ENCODE peak calls at places on chromosomes 6 and 20, in six cellular contexts. One of them, this sample, is unnamed. For H3K4me1, the result is how much of the 10 kb centered on the place peaks cover.

GRCh38 chr6:131555992-131556391 is 17.0 kb upstream of the ARG1 start:
- DNase-seq in GM12878: no peak
- DNase-seq in HepG2: no peak
- DNase-seq in K562: no peak
- DNase-seq in Panc1: no peak
- DNase-seq in H1: no peak
- DNase-seq in this sample: no peak

GRCh38 chr6:27505209-27506027 is 32.5 kb upstream of the ZNF184 start:
- DNase-seq in HepG2: peak
- DNase-seq in K562: peak
- DNase-seq in GM12878: peak
- DNase-seq in Panc1: peak
- DNase-seq in H1: peak
- DNase-seq in this sample: no peak

GRCh38 chr20:6492396-6493055 is 275.0 kb upstream of the BMP2 start:
- DNase-seq in H1: no peak
- DNase-seq in Panc1: no peak
- DNase-seq in GM12878: no peak
- DNase-seq in HepG2: no peak
- DNase-seq in K562: no peak
- DNase-seq in this sample: no peak

GRCh38 chr6:157891544-157892362 is 68.7 kb downstream of the SNX9 start:
- DNase-seq in HepG2: no peak
- DNase-seq in K562: no peak
- DNase-seq in Panc1: no peak
- DNase-seq in H1: no peak
- DNase-seq in GM12878: no peak
- DNase-seq in this sample: no peak

GRCh38 chr20:43189614-43190331 is at the start of gene PTPRT:
- DNase-seq in HepG2: no peak
- DNase-seq in GM12878: no peak
- DNase-seq in Panc1: no peak
- DNase-seq in H1: peak
- DNase-seq in K562: no peak
- DNase-seq in this sample: peak

GRCh38 chr6:106512048-106512957 is 117.0 kb downstream of the RTN4IP1 start:
- DNase-seq in GM12878: no peak
- DNase-seq in HepG2: peak
- DNase-seq in H1: peak
- DNase-seq in Panc1: no peak
- DNase-seq in K562: no peak
- DNase-seq in this sample: peak

GRCh38 chr20:60813066-60813465 is 439.0 kb upstream of the CDH4 start:
- DNase-seq in H1: no peak
- DNase-seq in GM12878: no peak
- DNase-seq in K562: no peak
- DNase-seq in Panc1: no peak
- DNase-seq in HepG2: no peak
- DNase-seq in this sample: no peak

GRCh38 chr20:24878657-24879056 is 70.4 kb upstream of the CST7 start:
- DNase-seq in H1: no peak
- DNase-seq in Panc1: no peak
- DNase-seq in GM12878: no peak
- DNase-seq in K562: no peak
- DNase-seq in HepG2: no peak
- DNase-seq in this sample: no peak

GRCh38 chr6:21767891-21768659 is 174.5 kb downstream of the SOX4 start:
- DNase-seq in GM12878: no peak
- DNase-seq in H1: no peak
- DNase-seq in Panc1: no peak
- DNase-seq in K562: no peak
- DNase-seq in HepG2: no peak
- DNase-seq in this sample: no peak

GRCh38 chr20:46202758-46203509 is 84.8 kb downstream of the CD40 start:
- DNase-seq in HepG2: no peak
- DNase-seq in K562: no peak
- DNase-seq in Panc1: no peak
- DNase-seq in GM12878: no peak
- DNase-seq in H1: no peak
- DNase-seq in this sample: peak

GRCh38 chr6:2687456-2687855 is 63.3 kb downstream of the MYLK4 start:
- DNase-seq in K562: no peak
- DNase-seq in Panc1: no peak
- DNase-seq in HepG2: no peak
- DNase-seq in H1: no peak
- DNase-seq in GM12878: no peak
- DNase-seq in this sample: no peak

GRCh38 chr6:144619983-144620382 is 334.8 kb downstream of the UTRN start:
- DNase-seq in GM12878: no peak
- DNase-seq in K562: no peak
- DNase-seq in Panc1: no peak
- DNase-seq in HepG2: no peak
- DNase-seq in H1: no peak
- DNase-seq in this sample: no peak

GRCh38 chr20:34068001-34068400 is 44.0 kb downstream of the EIF2S2 start:
- DNase-seq in K562: no peak
- DNase-seq in H1: no peak
- DNase-seq in HepG2: no peak
- DNase-seq in Panc1: no peak
- DNase-seq in GM12878: no peak
- DNase-seq in this sample: no peak

GRCh38 chr20:34072076-34072475 is 40.0 kb downstream of the EIF2S2 start:
- DNase-seq in HepG2: no peak
- DNase-seq in H1: no peak
- DNase-seq in K562: no peak
- DNase-seq in GM12878: no peak
- DNase-seq in Panc1: no peak
- DNase-seq in this sample: no peak

GRCh38 chr20:34066476-34067090 is 45.5 kb downstream of the EIF2S2 start:
- DNase-seq in HepG2: no peak
- DNase-seq in H1: no peak
- DNase-seq in Panc1: no peak
- DNase-seq in GM12878: no peak
- DNase-seq in K562: no peak
- DNase-seq in this sample: no peak

GRCh38 chr20:34070079-34070439 is 42.0 kb downstream of the EIF2S2 start:
- DNase-seq in Panc1: no peak
- DNase-seq in K562: no peak
- DNase-seq in H1: no peak
- DNase-seq in GM12878: no peak
- DNase-seq in HepG2: no peak
- DNase-seq in this sample: no peak

DNA sequence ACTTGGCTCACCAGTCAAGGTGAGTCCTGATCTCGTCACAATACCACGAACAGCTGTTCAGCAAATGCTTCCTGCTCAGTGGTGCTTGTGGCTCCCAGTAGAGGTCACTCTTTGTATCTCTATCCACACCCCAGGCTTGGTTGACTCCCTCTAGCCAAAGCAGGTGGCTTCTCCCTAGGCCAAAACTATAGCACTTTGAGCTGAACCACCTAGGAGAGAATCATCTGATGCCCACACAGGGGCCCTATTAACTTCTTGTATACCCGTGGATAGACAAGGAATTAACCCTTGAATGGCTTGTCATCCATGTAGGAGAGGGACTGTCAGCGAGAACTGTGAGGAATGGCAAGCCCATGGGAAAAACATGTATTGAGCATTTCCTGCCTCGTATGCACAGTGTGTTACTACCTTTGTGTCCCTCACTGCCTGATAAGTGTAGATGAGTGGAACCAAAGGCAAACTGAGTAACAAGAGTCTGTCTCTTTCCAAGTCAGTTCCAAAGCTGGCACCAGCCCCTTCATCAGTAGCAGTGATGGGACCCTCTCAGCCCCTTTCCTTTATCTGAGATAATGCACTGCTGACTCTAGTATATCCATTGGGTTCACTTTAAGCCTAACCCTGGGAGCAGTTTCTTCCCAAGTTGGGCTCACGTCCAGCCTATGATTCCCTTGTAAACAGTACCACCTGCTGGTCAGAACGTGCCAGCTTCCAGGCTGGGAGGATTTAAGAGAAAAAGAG is 42.5 kb downstream of the EIF2S2 start:
- DNase-seq in H1: peak
- DNase-seq in HepG2: peak
- DNase-seq in GM12878: peak
- DNase-seq in K562: peak
- DNase-seq in Panc1: peak
- DNase-seq in this sample: peak
- H3K4me1 ChIP-seq in H1: under half
- H3K4me1 ChIP-seq in HepG2: under half
- H3K4me1 ChIP-seq in GM12878: under half
- H3K4me1 ChIP-seq in K562: under half
- H3K4me1 ChIP-seq in Panc1: under half
- H3K4me1 ChIP-seq in this sample: under half

GRCh38 chr6:141989706-141989959 is 143.1 kb upstream of the GJE1 start:
- DNase-seq in Panc1: no peak
- DNase-seq in GM12878: no peak
- DNase-seq in H1: no peak
- DNase-seq in K562: no peak
- DNase-seq in HepG2: no peak
- DNase-seq in this sample: no peak

GRCh38 chr6:141986457-141986856 is 146.3 kb upstream of the GJE1 start:
- DNase-seq in HepG2: no peak
- DNase-seq in K562: no peak
- DNase-seq in GM12878: no peak
- DNase-seq in Panc1: no peak
- DNase-seq in H1: no peak
- DNase-seq in this sample: no peak

GRCh38 chr6:141990840-141991239 is 141.9 kb upstream of the GJE1 start:
- DNase-seq in GM12878: no peak
- DNase-seq in Panc1: no peak
- DNase-seq in HepG2: no peak
- DNase-seq in H1: no peak
- DNase-seq in K562: no peak
- DNase-seq in this sample: no peak

GRCh38 chr6:141988327-141988726 is 144.4 kb upstream of the GJE1 start:
- DNase-seq in GM12878: no peak
- DNase-seq in H1: no peak
- DNase-seq in K562: no peak
- DNase-seq in HepG2: no peak
- DNase-seq in Panc1: no peak
- DNase-seq in this sample: no peak

DNA sequence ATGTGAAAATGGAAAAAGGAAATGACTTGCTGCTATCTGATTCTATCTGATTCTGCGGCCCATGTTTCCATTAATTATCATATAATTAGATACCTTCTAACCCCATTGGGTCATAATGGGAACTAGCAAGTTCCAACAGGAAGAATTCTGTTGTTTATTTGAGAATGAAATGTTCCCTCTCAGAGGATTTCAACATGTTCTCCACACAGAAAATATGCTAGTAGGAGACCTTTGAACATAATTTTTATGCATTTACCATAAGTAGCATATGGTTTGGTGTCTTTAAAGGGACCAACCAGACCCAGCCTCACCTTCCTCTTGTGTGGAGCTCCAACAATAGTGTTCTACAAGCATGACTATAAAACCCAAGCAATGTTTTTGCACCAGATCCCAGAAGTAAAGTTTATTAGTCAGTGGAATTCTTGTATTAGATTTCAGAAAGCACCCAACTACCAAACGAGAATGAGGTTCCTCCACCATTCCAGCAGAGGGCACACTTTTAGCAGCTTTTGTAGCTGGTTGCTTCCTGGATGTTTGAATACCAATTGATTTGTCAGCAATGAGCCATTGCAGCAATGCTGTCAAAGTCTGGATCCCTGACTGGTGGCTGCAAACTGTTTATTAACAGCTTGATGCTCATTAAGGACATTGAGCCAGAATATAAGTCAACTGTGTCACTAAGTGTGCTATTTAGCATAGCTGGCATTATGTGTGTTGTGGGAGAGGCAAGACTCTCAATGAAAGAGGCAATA is 143.6 kb upstream of the GJE1 start:
- DNase-seq in HepG2: peak
- DNase-seq in H1: peak
- DNase-seq in Panc1: peak
- DNase-seq in K562: no peak
- DNase-seq in GM12878: no peak
- DNase-seq in this sample: peak
- TF ChIP-seq SIN3A in HepG2: no peak
- TF ChIP-seq SIN3A in H1: peak
- TF ChIP-seq SIN3A in Panc1: no peak
- TF ChIP-seq SIN3A in K562: no peak
- TF ChIP-seq SIN3A in GM12878: no peak
- TF ChIP-seq SIN3A in this sample: no peak

GRCh38 chr6:149324428-149324827 is 6.9 kb downstream of the TAB2 start:
- DNase-seq in Panc1: no peak
- DNase-seq in HepG2: no peak
- DNase-seq in GM12878: no peak
- DNase-seq in H1: no peak
- DNase-seq in K562: no peak
- DNase-seq in this sample: no peak
- H3K4me1 ChIP-seq in Panc1: under half
- H3K4me1 ChIP-seq in HepG2: half or more
- H3K4me1 ChIP-seq in GM12878: under half
- H3K4me1 ChIP-seq in H1: under half
- H3K4me1 ChIP-seq in K562: under half
- H3K4me1 ChIP-seq in this sample: under half

GRCh38 chr6:130158548-130158947 is 64.2 kb downstream of the SAMD3 start:
- DNase-seq in Panc1: no peak
- DNase-seq in H1: no peak
- DNase-seq in K562: no peak
- DNase-seq in GM12878: no peak
- DNase-seq in HepG2: no peak
- DNase-seq in this sample: no peak

GRCh38 chr6:130161627-130162404 is 60.9 kb downstream of the SAMD3 start:
- DNase-seq in H1: no peak
- DNase-seq in Panc1: no peak
- DNase-seq in GM12878: no peak
- DNase-seq in K562: no peak
- DNase-seq in HepG2: no peak
- DNase-seq in this sample: no peak

GRCh38 chr6:130162421-130162820 is 60.3 kb downstream of the SAMD3 start:
- DNase-seq in HepG2: no peak
- DNase-seq in GM12878: no peak
- DNase-seq in H1: no peak
- DNase-seq in K562: no peak
- DNase-seq in Panc1: no peak
- DNase-seq in this sample: no peak

GRCh38 chr6:130158061-130158460 is 64.7 kb downstream of the SAMD3 start:
- DNase-seq in Panc1: no peak
- DNase-seq in H1: no peak
- DNase-seq in GM12878: no peak
- DNase-seq in K562: no peak
- DNase-seq in HepG2: no peak
- DNase-seq in this sample: no peak

DNA sequence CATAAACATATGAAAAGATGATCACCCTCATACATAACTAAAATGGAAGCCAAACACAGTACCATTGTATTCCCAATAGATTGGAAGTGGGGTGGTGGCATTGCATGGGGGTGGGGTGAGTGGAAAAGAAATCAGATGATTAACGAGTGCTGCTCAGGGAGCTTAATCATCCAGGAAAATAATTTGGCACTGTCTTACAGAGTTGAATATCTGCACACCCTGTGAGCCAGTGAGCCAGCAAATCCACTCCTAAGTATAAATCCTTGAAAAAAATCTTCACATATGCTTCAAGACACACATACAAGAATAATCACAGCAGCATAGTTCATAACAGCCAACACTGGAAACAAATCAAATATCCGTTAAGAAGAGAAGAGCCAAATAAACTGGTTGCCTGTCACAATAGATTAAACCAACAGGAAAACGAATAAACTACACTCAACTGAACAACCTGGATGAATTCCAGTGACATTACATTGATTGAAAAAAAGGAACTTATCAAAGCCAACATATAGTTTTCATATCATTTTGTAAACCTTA is 62.8 kb downstream of the SAMD3 start:
- DNase-seq in GM12878: no peak
- DNase-seq in K562: no peak
- DNase-seq in H1: no peak
- DNase-seq in Panc1: no peak
- DNase-seq in HepG2: no peak
- DNase-seq in this sample: no peak
- TF ChIP-seq SIN3A in GM12878: no peak
- TF ChIP-seq SIN3A in K562: no peak
- TF ChIP-seq SIN3A in H1: no peak
- TF ChIP-seq SIN3A in Panc1: no peak
- TF ChIP-seq SIN3A in HepG2: no peak
- TF ChIP-seq SIN3A in this sample: no peak

This sample was measured in SK-N-SH.